ENCODE peak calls at places on chromosomes 13 and 19, in ten cellular contexts. One of them, this sample, is unnamed.

GRCh38 chr13:112842343-112842856 is 126.6 kb upstream of the MCF2L start:
- DNase-seq in pancreas: no peak
- DNase-seq in body of pancreas: peak; percentile 20
- DNase-seq in psoas muscle: peak; percentile 50
- DNase-seq in endothelial cell of umbilical vein: peak; percentile 55
- DNase-seq in foreskin fibroblast: no peak
- DNase-seq in fibroblast of mammary gland: peak; percentile 44
- DNase-seq in HCT116: no peak
- DNase-seq in RWPE1: no peak
- DNase-seq in lower lobe of right lung: no peak
- DNase-seq in this sample: no peak

GRCh38 chr13:42011601-42012401 is 36.6 kb upstream of the DGKH start:
- DNase-seq in lower lobe of right lung: no peak
- DNase-seq in foreskin fibroblast: no peak
- DNase-seq in RWPE1: no peak
- DNase-seq in body of pancreas: no peak
- DNase-seq in psoas muscle: no peak
- DNase-seq in fibroblast of mammary gland: no peak
- DNase-seq in endothelial cell of umbilical vein: peak; percentile 29
- DNase-seq in HCT116: no peak
- DNase-seq in pancreas: no peak
- DNase-seq in this sample: peak; percentile 45

GRCh38 chr19:5949792-5950305 is 28.1 kb downstream of the RANBP3 start:
- DNase-seq in HCT116: no peak
- DNase-seq in pancreas: peak; percentile 39
- DNase-seq in foreskin fibroblast: no peak
- DNase-seq in fibroblast of mammary gland: no peak
- DNase-seq in body of pancreas: no peak
- DNase-seq in endothelial cell of umbilical vein: no peak
- DNase-seq in lower lobe of right lung: peak; percentile 86
- DNase-seq in RWPE1: no peak
- DNase-seq in psoas muscle: no peak
- DNase-seq in this sample: no peak

GRCh38 chr19:47312366-47313006 is 2.8 kb downstream of the C5AR1 start:
- DNase-seq in psoas muscle: no peak
- DNase-seq in body of pancreas: no peak
- DNase-seq in lower lobe of right lung: no peak
- DNase-seq in RWPE1: no peak
- DNase-seq in foreskin fibroblast: no peak
- DNase-seq in endothelial cell of umbilical vein: no peak
- DNase-seq in pancreas: no peak
- DNase-seq in fibroblast of mammary gland: no peak
- DNase-seq in HCT116: no peak
- DNase-seq in this sample: no peak

GRCh38 chr13:22387899-22388298 is 717.0 kb downstream of the FGF9 start:
- DNase-seq in lower lobe of right lung: no peak
- DNase-seq in body of pancreas: no peak
- DNase-seq in fibroblast of mammary gland: no peak
- DNase-seq in foreskin fibroblast: no peak
- DNase-seq in pancreas: no peak
- DNase-seq in endothelial cell of umbilical vein: no peak
- DNase-seq in RWPE1: no peak
- DNase-seq in psoas muscle: no peak
- DNase-seq in HCT116: no peak
- DNase-seq in this sample: no peak

GRCh38 chr19:54551293-54551692 is 22.3 kb upstream of the LILRA2 start:
- DNase-seq in HCT116: no peak
- DNase-seq in body of pancreas: no peak
- DNase-seq in endothelial cell of umbilical vein: no peak
- DNase-seq in RWPE1: no peak
- DNase-seq in psoas muscle: no peak
- DNase-seq in pancreas: no peak
- DNase-seq in lower lobe of right lung: no peak
- DNase-seq in foreskin fibroblast: no peak
- DNase-seq in fibroblast of mammary gland: no peak
- DNase-seq in this sample: no peak

GRCh38 chr19:45854167-45854778 is 8.7 kb downstream of the SYMPK start:
- DNase-seq in psoas muscle: no peak
- DNase-seq in pancreas: peak; percentile 53
- DNase-seq in RWPE1: no peak
- DNase-seq in body of pancreas: no peak
- DNase-seq in fibroblast of mammary gland: no peak
- DNase-seq in foreskin fibroblast: no peak
- DNase-seq in endothelial cell of umbilical vein: no peak
- DNase-seq in HCT116: no peak
- DNase-seq in lower lobe of right lung: no peak
- DNase-seq in this sample: no peak

GRCh38 chr19:15253076-15253475 is 20.8 kb upstream of the EPHX3 start:
- DNase-seq in pancreas: no peak
- DNase-seq in fibroblast of mammary gland: no peak
- DNase-seq in lower lobe of right lung: no peak
- DNase-seq in psoas muscle: no peak
- DNase-seq in body of pancreas: no peak
- DNase-seq in RWPE1: no peak
- DNase-seq in HCT116: no peak
- DNase-seq in foreskin fibroblast: no peak
- DNase-seq in endothelial cell of umbilical vein: no peak
- DNase-seq in this sample: no peak

GRCh38 chr13:111115051-111115840 is at the start of gene ARHGEF7:
- DNase-seq in foreskin fibroblast: no peak
- DNase-seq in HCT116: no peak
- DNase-seq in lower lobe of right lung: no peak
- DNase-seq in body of pancreas: peak; percentile 20
- DNase-seq in pancreas: peak; percentile 54
- DNase-seq in fibroblast of mammary gland: no peak
- DNase-seq in endothelial cell of umbilical vein: no peak
- DNase-seq in RWPE1: no peak
- DNase-seq in psoas muscle: no peak
- DNase-seq in this sample: no peak

GRCh38 chr19:43467730-43468129 is 2.3 kb upstream of the LYPD3 start:
- DNase-seq in psoas muscle: no peak
- DNase-seq in fibroblast of mammary gland: peak; percentile 62
- DNase-seq in body of pancreas: no peak
- DNase-seq in endothelial cell of umbilical vein: peak; percentile 15
- DNase-seq in pancreas: no peak
- DNase-seq in foreskin fibroblast: peak; percentile 41
- DNase-seq in RWPE1: peak; percentile 36
- DNase-seq in lower lobe of right lung: no peak
- DNase-seq in HCT116: no peak
- DNase-seq in this sample: no peak

GRCh38 chr19:33063356-33064116 is 1.2 kb downstream of the RHPN2 start:
- DNase-seq in RWPE1: peak; percentile 20
- DNase-seq in pancreas: no peak
- DNase-seq in body of pancreas: peak; percentile 42
- DNase-seq in lower lobe of right lung: peak; percentile 47
- DNase-seq in endothelial cell of umbilical vein: no peak
- DNase-seq in fibroblast of mammary gland: peak; percentile 18
- DNase-seq in foreskin fibroblast: no peak
- DNase-seq in psoas muscle: no peak
- DNase-seq in HCT116: no peak
- DNase-seq in this sample: peak; percentile 40

GRCh38 chr19:1168877-1169791 is 4.9 kb downstream of the SBNO2 start:
- DNase-seq in pancreas: peak; percentile 79
- DNase-seq in psoas muscle: peak; percentile 75
- DNase-seq in lower lobe of right lung: peak; percentile 56
- DNase-seq in fibroblast of mammary gland: peak; percentile 91
- DNase-seq in body of pancreas: peak; percentile 73
- DNase-seq in RWPE1: peak; percentile 86
- DNase-seq in foreskin fibroblast: peak; percentile 84
- DNase-seq in HCT116: no peak
- DNase-seq in endothelial cell of umbilical vein: no peak
- DNase-seq in this sample: no peak

GRCh38 chr13:42814868-42815267 is 33.5 kb downstream of the FAM216B start:
- DNase-seq in pancreas: no peak
- DNase-seq in psoas muscle: no peak
- DNase-seq in RWPE1: peak; percentile 67
- DNase-seq in lower lobe of right lung: no peak
- DNase-seq in fibroblast of mammary gland: peak; percentile 98
- DNase-seq in foreskin fibroblast: peak; percentile 81
- DNase-seq in endothelial cell of umbilical vein: no peak
- DNase-seq in HCT116: no peak
- DNase-seq in body of pancreas: no peak
- DNase-seq in this sample: no peak

GRCh38 chr13:114130708-114131580 is 1.5 kb downstream of the RASA3 start:
- DNase-seq in body of pancreas: peak; percentile 52
- DNase-seq in psoas muscle: peak; percentile 76
- DNase-seq in foreskin fibroblast: peak; percentile 94
- DNase-seq in lower lobe of right lung: peak; percentile 57
- DNase-seq in fibroblast of mammary gland: peak; percentile 89
- DNase-seq in RWPE1: peak; percentile 71
- DNase-seq in pancreas: no peak
- DNase-seq in HCT116: no peak
- DNase-seq in endothelial cell of umbilical vein: peak; percentile 74
- DNase-seq in this sample: no peak

GRCh38 chr13:50236898-50237318 is 221.7 kb downstream of the KCNRG start:
- DNase-seq in RWPE1: no peak
- DNase-seq in lower lobe of right lung: no peak
- DNase-seq in fibroblast of mammary gland: peak; percentile 45
- DNase-seq in pancreas: no peak
- DNase-seq in foreskin fibroblast: no peak
- DNase-seq in HCT116: no peak
- DNase-seq in body of pancreas: no peak
- DNase-seq in endothelial cell of umbilical vein: no peak
- DNase-seq in psoas muscle: no peak
- DNase-seq in this sample: no peak

GRCh38 chr19:53537523-53538377 is at the start of gene ZNF331:
- DNase-seq in pancreas: peak; percentile 95
- DNase-seq in psoas muscle: peak; percentile 84
- DNase-seq in HCT116: no peak
- DNase-seq in endothelial cell of umbilical vein: peak; percentile 82
- DNase-seq in RWPE1: peak; percentile 65
- DNase-seq in body of pancreas: peak; percentile 84
- DNase-seq in lower lobe of right lung: peak; percentile 88
- DNase-seq in fibroblast of mammary gland: peak; percentile 85
- DNase-seq in foreskin fibroblast: peak; percentile 78
- DNase-seq in this sample: peak; percentile 86

DNA sequence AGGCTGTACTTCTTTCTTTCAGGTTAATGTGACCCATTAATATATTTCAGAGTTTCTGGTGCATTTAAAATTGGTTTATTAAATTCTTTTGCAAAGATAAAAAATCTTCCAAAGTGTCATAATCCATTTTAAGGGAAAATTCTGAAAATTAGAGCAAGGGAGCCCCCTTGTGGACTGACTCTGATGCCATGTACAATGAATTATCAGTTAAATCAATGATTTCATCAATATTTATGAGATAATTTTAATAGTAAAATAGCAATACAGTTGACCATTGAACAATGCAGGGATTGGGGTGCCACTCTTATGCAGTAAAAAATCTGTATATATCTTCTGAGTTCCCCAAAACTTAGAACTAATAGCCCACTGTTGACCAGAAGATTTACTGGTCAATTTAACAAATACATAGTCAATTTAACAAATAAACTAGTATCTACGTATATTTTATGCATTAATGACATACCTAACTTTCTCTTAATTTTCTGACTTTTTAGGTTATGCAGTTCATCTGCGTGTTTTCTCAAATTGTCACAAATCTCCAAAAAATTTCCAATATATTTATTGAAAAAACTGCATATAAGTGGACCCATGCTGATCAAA is 479.1 kb upstream of the MIR17HG start:
- DNase-seq in body of pancreas: no peak
- DNase-seq in foreskin fibroblast: no peak
- DNase-seq in lower lobe of right lung: no peak
- DNase-seq in RWPE1: peak; percentile 3
- DNase-seq in endothelial cell of umbilical vein: peak; percentile 23
- DNase-seq in fibroblast of mammary gland: peak; percentile 39
- DNase-seq in HCT116: peak; percentile 8
- DNase-seq in pancreas: no peak
- DNase-seq in psoas muscle: no peak
- DNase-seq in this sample: peak; percentile 57
- TF ChIP-seq CTCF in body of pancreas: no peak
- TF ChIP-seq CTCF in foreskin fibroblast: peak; percentile 58
- TF ChIP-seq CTCF in lower lobe of right lung: peak; percentile 63
- TF ChIP-seq CTCF in RWPE1: peak; percentile 73
- TF ChIP-seq CTCF in endothelial cell of umbilical vein: peak; percentile 40
- TF ChIP-seq CTCF in fibroblast of mammary gland: peak; percentile 62
- TF ChIP-seq CTCF in HCT116: peak; percentile 66
- TF ChIP-seq CTCF in pancreas: peak; percentile 46
- TF ChIP-seq CTCF in psoas muscle: peak; percentile 50
- TF ChIP-seq CTCF in this sample: peak; percentile 67

GRCh38 chr13:67416047-67416925 is 186.2 kb upstream of the PCDH9 start:
- DNase-seq in pancreas: peak; percentile 29
- DNase-seq in lower lobe of right lung: peak; percentile 54
- DNase-seq in fibroblast of mammary gland: peak; percentile 51
- DNase-seq in endothelial cell of umbilical vein: no peak
- DNase-seq in foreskin fibroblast: peak; percentile 10
- DNase-seq in body of pancreas: no peak
- DNase-seq in psoas muscle: no peak
- DNase-seq in HCT116: no peak
- DNase-seq in RWPE1: peak; percentile 1
- DNase-seq in this sample: peak; percentile 59
- TF ChIP-seq CTCF in pancreas: no peak
- TF ChIP-seq CTCF in lower lobe of right lung: peak; percentile 50
- TF ChIP-seq CTCF in fibroblast of mammary gland: peak; percentile 78
- TF ChIP-seq CTCF in endothelial cell of umbilical vein: peak; percentile 33
- TF ChIP-seq CTCF in foreskin fibroblast: peak; percentile 67
- TF ChIP-seq CTCF in body of pancreas: no peak
- TF ChIP-seq CTCF in psoas muscle: no peak
- TF ChIP-seq CTCF in HCT116: peak; percentile 49
- TF ChIP-seq CTCF in RWPE1: no peak
- TF ChIP-seq CTCF in this sample: peak; percentile 75

GRCh38 chr19:28045621-28046020 is 1167.3 kb downstream of the UQCRFS1 start:
- DNase-seq in lower lobe of right lung: no peak
- DNase-seq in endothelial cell of umbilical vein: no peak
- DNase-seq in RWPE1: no peak
- DNase-seq in pancreas: no peak
- DNase-seq in fibroblast of mammary gland: no peak
- DNase-seq in psoas muscle: no peak
- DNase-seq in HCT116: no peak
- DNase-seq in foreskin fibroblast: no peak
- DNase-seq in body of pancreas: no peak
- DNase-seq in this sample: no peak
- TF ChIP-seq CTCF in lower lobe of right lung: no peak
- TF ChIP-seq CTCF in endothelial cell of umbilical vein: no peak
- TF ChIP-seq CTCF in RWPE1: no peak
- TF ChIP-seq CTCF in pancreas: no peak
- TF ChIP-seq CTCF in fibroblast of mammary gland: no peak
- TF ChIP-seq CTCF in psoas muscle: no peak
- TF ChIP-seq CTCF in HCT116: no peak
- TF ChIP-seq CTCF in foreskin fibroblast: no peak
- TF ChIP-seq CTCF in body of pancreas: no peak
- TF ChIP-seq CTCF in this sample: no peak

DNA sequence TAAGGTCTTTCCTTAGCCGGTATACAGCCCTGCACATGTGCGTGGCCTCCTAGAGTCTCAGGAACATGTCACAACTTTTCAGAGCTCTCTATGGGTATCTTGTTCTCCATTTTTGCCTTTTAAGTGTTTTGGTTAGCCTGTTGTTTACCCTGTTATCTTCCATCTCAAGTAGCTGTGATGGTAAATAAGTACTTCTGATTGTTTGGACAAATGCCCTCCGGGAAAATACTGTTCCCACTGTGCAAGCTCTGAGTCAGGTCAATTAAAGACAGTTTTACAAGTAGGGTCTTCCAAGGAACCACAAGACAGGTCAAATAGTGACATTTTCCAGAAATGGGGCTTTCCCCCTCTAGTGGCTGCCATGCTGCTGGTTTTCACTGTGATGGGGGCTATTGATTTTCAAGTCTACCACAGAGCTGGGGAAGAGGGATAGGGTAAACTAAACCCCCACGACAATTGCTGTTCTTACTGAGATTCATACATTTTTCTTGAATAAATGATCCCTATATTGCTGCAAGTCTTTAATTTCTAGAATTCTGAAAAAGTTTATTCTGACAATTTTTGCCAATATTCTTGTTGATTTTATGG is 109.5 kb downstream of the TM9SF2 start:
- DNase-seq in foreskin fibroblast: no peak
- DNase-seq in HCT116: no peak
- DNase-seq in endothelial cell of umbilical vein: no peak
- DNase-seq in lower lobe of right lung: no peak
- DNase-seq in fibroblast of mammary gland: no peak
- DNase-seq in RWPE1: no peak
- DNase-seq in psoas muscle: no peak
- DNase-seq in body of pancreas: no peak
- DNase-seq in pancreas: no peak
- DNase-seq in this sample: no peak
- TF ChIP-seq CTCF in foreskin fibroblast: peak; percentile 5
- TF ChIP-seq CTCF in HCT116: peak; percentile 30
- TF ChIP-seq CTCF in endothelial cell of umbilical vein: no peak
- TF ChIP-seq CTCF in lower lobe of right lung: no peak
- TF ChIP-seq CTCF in fibroblast of mammary gland: peak; percentile 29
- TF ChIP-seq CTCF in RWPE1: no peak
- TF ChIP-seq CTCF in psoas muscle: no peak
- TF ChIP-seq CTCF in body of pancreas: no peak
- TF ChIP-seq CTCF in pancreas: no peak
- TF ChIP-seq CTCF in this sample: peak; percentile 64

This sample was measured in Caco-2.